ENCODE peak calls at places on chromosomes 16 and 17, in four cellular contexts. D is effector memory CD8-positive, alpha-beta T cell; Z is fibroblast of lung; U is brain microvascular endothelial cell. W is an unnamed sample.

GRCh38 chr17:17951524-17951923 is 20.7 kb downstream of the TOM1L2 start:
- DNase-seq in Z (no peak), U (no peak), D (no peak), W (no peak)

GRCh38 chr17:63150994-63151464 is 185.0 kb downstream of the TANC2 start:
- DNase-seq in Z (peak; percentile 73), U (no peak), D (no peak), W (no peak)

GRCh38 chr17:51666971-51667721 is 406.8 kb downstream of the UTP18 start:
- DNase-seq in D (no peak), Z (no peak), U (no peak), W (no peak)

GRCh38 chr16:12833939-12834338 is 30.3 kb upstream of the CPPED1 start:
- DNase-seq in U (no peak), Z (peak; percentile 51), D (no peak), W (no peak)

GRCh38 chr16:76201385-76201784 is 75.8 kb upstream of the CNTNAP4 start:
- DNase-seq in Z (no peak), D (no peak), U (no peak), W (no peak)

GRCh38 chr16:29675811-29676643 is 3.0 kb upstream of the QPRT start:
- DNase-seq in Z (peak; percentile 17), U (peak; percentile 24), D (no peak), W (no peak)

GRCh38 chr16:27844826-27845225 is 218.7 kb downstream of the GSG1L start:
- DNase-seq in Z (no peak), U (no peak), D (no peak), W (no peak)

GRCh38 chr17:50719924-50720805 is 762 bp downstream of the LUC7L3 start:
- DNase-seq in Z (no peak), U (no peak), D (no peak), W (no peak)

GRCh38 chr16:31427441-31428276 is 501 bp downstream of the COX6A2 start:
- DNase-seq in U (no peak), D (peak; percentile 54), Z (no peak), W (peak; percentile 70)

GRCh38 chr16:19517424-19518089 is 4.3 kb downstream of the GDE1 start:
- DNase-seq in Z (peak; percentile 42), U (peak; percentile 17), D (no peak), W (no peak)

GRCh38 chr17:78159575-78160158 is 8.7 kb upstream of the SYNGR2 start:
- DNase-seq in D (no peak), U (no peak), Z (peak; percentile 85), W (no peak)

GRCh38 chr16:64428463-64428862 is 693.4 kb downstream of the CDH11 start:
- DNase-seq in U (peak; percentile 84), D (no peak), Z (peak; percentile 86), W (no peak)

GRCh38 chr17:6927290-6927844 is 68.5 kb upstream of the ALOX12 start:
- DNase-seq in Z (peak; percentile 35), U (no peak), D (no peak), W (no peak)

GRCh38 chr17:31582151-31582907 is 190.9 kb downstream of the RAB11FIP4 start:
- DNase-seq in D (no peak), Z (peak; percentile 63), U (peak; percentile 29), W (no peak)

GRCh38 chr17:41917957-41918391 is 777 bp downstream of the ACLY start:
- DNase-seq in U (peak; percentile 16), Z (peak; percentile 38), D (peak; percentile 26), W (peak; percentile 44)

GRCh38 chr17:2916362-2916928 is 120.2 kb downstream of the RAP1GAP2 start:
- DNase-seq in D (no peak), U (no peak), Z (no peak), W (no peak)

GRCh38 chr17:48611213-48611612 is 396 bp upstream of the HOXB7 start:
- DNase-seq in Z (no peak), D (no peak), U (no peak), W (no peak)

GRCh38 chr17:45111838-45112237 is 20.5 kb downstream of the PLCD3 start:
- DNase-seq in U (no peak), Z (no peak), D (no peak), W (no peak)

GRCh38 chr17:42111901-42112551 is 488 bp downstream of the DHX58 start:
- DNase-seq in D (no peak), Z (no peak), U (no peak), W (no peak)

GRCh38 chr17:10243905-10244844 is 45.8 kb upstream of the GAS7 start:
- DNase-seq in D (no peak), U (no peak), Z (no peak), W (no peak)

GRCh38 chr17:17693955-17694228 is 12.6 kb downstream of the RAI1 start:
- DNase-seq in Z (no peak), D (no peak), U (no peak), W (no peak)

GRCh38 chr16:47136101-47136820 is 7.5 kb downstream of the NETO2 start:
- DNase-seq in U (peak; percentile 22), Z (peak; percentile 82), D (no peak), W (no peak)

GRCh38 chr17:59046192-59046591 is 60.5 kb downstream of the TRIM37 start:
- DNase-seq in Z (peak; percentile 30), U (no peak), D (no peak), W (no peak)

GRCh38 chr17:68452724-68453290 is 4.5 kb downstream of the WIPI1 start:
- DNase-seq in U (no peak), Z (no peak), D (no peak), W (no peak)

GRCh38 chr17:40909755-40910154 is 24.7 kb upstream of the KRT20 start:
- DNase-seq in U (peak; percentile 72), Z (peak; percentile 60), D (no peak), W (no peak)

GRCh38 chr17:50460831-50461526 is 7.7 kb downstream of the CHAD start:
- DNase-seq in Z (no peak), U (no peak), D (no peak), W (no peak)

GRCh38 chr16:12186774-12187335 is 210.3 kb downstream of the SNX29 start:
- DNase-seq in D (no peak), U (peak; percentile 25), Z (no peak), W (no peak)

GRCh38 chr17:61805399-61805798 is 57.9 kb downstream of the BRIP1 start:
- DNase-seq in D (no peak), U (peak; percentile 27), Z (peak; percentile 82), W (no peak)

GRCh38 chr17:32688221-32688620 is 188.7 kb downstream of the MYO1D start:
- DNase-seq in U (no peak), Z (no peak), D (no peak), W (no peak)

GRCh38 chr16:9437115-9437514 is 345.7 kb downstream of the HAPSTR1 start:
- DNase-seq in Z (no peak), D (no peak), U (no peak), W (no peak)

GRCh38 chr17:44002141-44002848 is 2.1 kb upstream of the NAGS start:
- DNase-seq in U (peak; percentile 57), Z (peak; percentile 54), D (no peak), W (no peak)

GRCh38 chr16:25040543-25040942 is 25.4 kb upstream of the ARHGAP17 start:
- DNase-seq in D (no peak), U (no peak), Z (no peak), W (no peak)

GRCh38 chr17:31156326-31156725 is 61.5 kb downstream of the NF1 start:
- DNase-seq in U (peak; percentile 14), Z (peak; percentile 90), D (no peak), W (no peak)

GRCh38 chr17:55273579-55274370 is 9.0 kb downstream of the HLF start:
- DNase-seq in D (no peak), Z (no peak), U (no peak), W (no peak)